ENCODE peak calls at places on chromosomes 4 and X, in nine cellular contexts. M, D, W, N, F, Q, O, Y and E are unnamed samples.

GRCh38 chrX:96987228-96987627 is 103.5 kb downstream of the RPA4 start:
- DNase-seq in M (peak; percentile 60), D (no peak), W (peak; percentile 20), N (no peak), F (no peak), Q (no peak), O (no peak), Y (no peak), E (no peak)

GRCh38 chrX:101999644-102000539 is 68.1 kb upstream of the ZMAT1 start:
- DNase-seq in M (no peak), D (no peak), W (no peak), N (no peak), F (no peak), Q (no peak), O (no peak), Y (no peak), E (no peak)

GRCh38 chr4:89222171-89222570 is 85.4 kb downstream of the GPRIN3 start:
- DNase-seq in M (no peak), D (no peak), W (no peak), N (no peak), F (peak; percentile 4), Q (no peak), O (no peak), Y (no peak), E (no peak)

GRCh38 chr4:38818441-38818976 is 13.9 kb upstream of the TLR1 start:
- DNase-seq in M (no peak), D (no peak), W (no peak), N (no peak), F (peak; percentile 77), Q (no peak), O (no peak), Y (no peak), E (no peak)

GRCh38 chrX:75154871-75155270 is 1.2 kb downstream of the ABCB7 start:
- DNase-seq in M (no peak), D (no peak), W (no peak), N (no peak), F (no peak), Q (no peak), O (no peak), Y (no peak), E (no peak)

GRCh38 chrX:120358687-120359086 is 3.2 kb upstream of the ATP1B4 start:
- DNase-seq in M (peak; percentile 37), D (peak; percentile 5), W (peak; percentile 2), N (no peak), F (no peak), Q (no peak), O (no peak), Y (no peak), E (no peak)

GRCh38 chr4:40840985-40841571 is 91.3 kb downstream of the NSUN7 start:
- DNase-seq in M (peak; percentile 93), D (peak; percentile 41), W (peak; percentile 44), N (peak; percentile 47), F (peak; percentile 85), Q (peak; percentile 72), O (peak; percentile 73), Y (peak; percentile 81), E (peak; percentile 86)

GRCh38 chrX:110396777-110397176 is 38.1 kb downstream of the RTL9 start:
- DNase-seq in M (no peak), D (no peak), W (no peak), N (no peak), F (no peak), Q (no peak), O (no peak), Y (no peak), E (no peak)

GRCh38 chr4:137685357-137685756 is 153.1 kb upstream of the PCDH18 start:
- DNase-seq in M (no peak), D (peak; percentile 27), W (peak; percentile 58), N (no peak), F (no peak), Q (peak; percentile 14), O (no peak), Y (no peak), E (no peak)

GRCh38 chr4:1378559-1379231 is 27.5 kb downstream of the NKX1-1 start:
- DNase-seq in M (no peak), D (no peak), W (no peak), N (no peak), F (no peak), Q (no peak), O (no peak), Y (peak; percentile 61), E (peak; percentile 7)

GRCh38 chrX:30781711-30782444 is 107.2 kb downstream of the TAB3 start:
- DNase-seq in M (no peak), D (no peak), W (no peak), N (no peak), F (no peak), Q (no peak), O (no peak), Y (no peak), E (no peak)

GRCh38 chrX:65932173-65933084 is 107.5 kb downstream of the VSIG4 start:
- DNase-seq in M (no peak), D (no peak), W (no peak), N (no peak), F (no peak), Q (peak; percentile 9), O (no peak), Y (no peak), E (no peak)

GRCh38 chr4:88747351-88747750 is 49.7 kb upstream of the NAP1L5 start:
- DNase-seq in M (no peak), D (no peak), W (no peak), N (no peak), F (no peak), Q (no peak), O (no peak), Y (no peak), E (no peak)

GRCh38 chr4:156950950-156951349 is 20.6 kb downstream of the PDGFC start:
- DNase-seq in M (no peak), D (no peak), W (no peak), N (no peak), F (no peak), Q (no peak), O (no peak), Y (no peak), E (no peak)

GRCh38 chr4:117893207-117893606 is 141.1 kb upstream of the NDST3 start:
- DNase-seq in M (no peak), D (no peak), W (no peak), N (no peak), F (no peak), Q (no peak), O (no peak), Y (no peak), E (no peak)

GRCh38 chrX:34365482-34365881 is 233.4 kb upstream of the FAM47A start:
- DNase-seq in M (peak; percentile 59), D (no peak), W (peak; percentile 53), N (no peak), F (no peak), Q (no peak), O (no peak), Y (no peak), E (no peak)
- TF ChIP-seq CTCF in M (peak; percentile 37), D (peak; percentile 31), W (peak; percentile 41), N (no peak), F (no peak), Q (peak; percentile 49), O (peak; percentile 7), Y (peak; percentile 33), E (no peak)

GRCh38 chrX:10833299-10834169 is 213.1 kb upstream of the MID1 start:
- DNase-seq in M (peak; percentile 2), D (no peak), W (peak; percentile 55), N (no peak), F (no peak), Q (no peak), O (peak; percentile 43), Y (peak; percentile 62), E (no peak)
- H3K4me3 ChIP-seq in M (peak overlapping the region; percentile 23), D (peak overlapping the region; percentile 35), W (peak overlapping the region; percentile 60), N (no peak overlapping the region), F (no peak overlapping the region), Q (no peak overlapping the region), O (no peak overlapping the region), Y (peak overlapping the region; percentile 23), E (no peak overlapping the region)

GRCh38 chr4:101279377-101279871 is 67.9 kb downstream of the PPP3CA start:
- DNase-seq in M (peak; percentile 97), D (peak; percentile 98), W (peak; percentile 100), N (no peak), F (peak; percentile 33), Q (peak; percentile 17), O (no peak), Y (no peak), E (peak; percentile 48)

GRCh38 chr4:101280866-101281600 is 66.3 kb downstream of the PPP3CA start:
- DNase-seq in M (no peak), D (no peak), W (no peak), N (no peak), F (no peak), Q (no peak), O (no peak), Y (no peak), E (no peak)

GRCh38 chr4:101284546-101284945 is 62.8 kb downstream of the PPP3CA start:
- DNase-seq in M (peak; percentile 81), D (no peak), W (peak; percentile 20), N (no peak), F (no peak), Q (no peak), O (no peak), Y (no peak), E (no peak)

GRCh38 chr4:101283436-101283835 is 63.9 kb downstream of the PPP3CA start:
- DNase-seq in M (no peak), D (no peak), W (no peak), N (no peak), F (no peak), Q (no peak), O (no peak), Y (no peak), E (no peak)

GRCh38 chr4:101282076-101282844 is 65.1 kb downstream of the PPP3CA start:
- DNase-seq in M (no peak), D (no peak), W (no peak), N (no peak), F (no peak), Q (no peak), O (no peak), Y (no peak), E (no peak)
- TF ChIP-seq CTCF in M (no peak), D (no peak), W (no peak), N (no peak), F (no peak), Q (no peak), O (no peak), Y (no peak), E (no peak)

GRCh38 chrX:634306-634958 is 3.8 kb downstream of the SHOX start:
- DNase-seq in M (peak; percentile 14), D (no peak), W (no peak), N (no peak), F (no peak), Q (no peak), O (no peak), Y (no peak), E (no peak)

GRCh38 chrX:632391-633042 is 1.9 kb downstream of the SHOX start:
- DNase-seq in M (peak; percentile 12), D (no peak), W (no peak), N (no peak), F (no peak), Q (no peak), O (no peak), Y (no peak), E (no peak)

GRCh38 chrX:633043-633654 is 2.6 kb downstream of the SHOX start:
- DNase-seq in M (no peak), D (no peak), W (no peak), N (no peak), F (no peak), Q (no peak), O (no peak), Y (no peak), E (no peak)

GRCh38 chrX:635428-636192 is 5.0 kb downstream of the SHOX start:
- DNase-seq in M (no peak), D (no peak), W (no peak), N (no peak), F (no peak), Q (no peak), O (no peak), Y (no peak), E (no peak)

GRCh38 chrX:633655-634305 is 3.2 kb downstream of the SHOX start:
- DNase-seq in M (peak; percentile 11), D (no peak), W (no peak), N (no peak), F (no peak), Q (no peak), O (no peak), Y (no peak), E (no peak)
- H3K4me3 ChIP-seq in M (no peak overlapping the region), D (no peak overlapping the region), W (no peak overlapping the region), N (no peak overlapping the region), F (no peak overlapping the region), Q (no peak overlapping the region), O (no peak overlapping the region), Y (no peak overlapping the region), E (no peak overlapping the region)